ENCODE peak calls at places on chromosomes 13 and 19, in four cellular contexts. G is endothelial cell of umbilical vein, V is upper lobe of left lung, B is astrocyte. A is an unnamed sample. For H3K27me3, the result is how much of the 10 kb centered on the place peaks cover.

GRCh38 chr13:33079960-33080359 is 63.7 kb downstream of the KL start:
- DNase-seq in G (peak), V (no peak), B (no peak), A (no peak)

GRCh38 chr19:38687837-38688378 is 40.5 kb downstream of the ACTN4 start:
- DNase-seq in G (no peak), V (no peak), B (no peak), A (no peak)

GRCh38 chr19:48965806-48966540 is 864 bp downstream of the FTL start:
- DNase-seq in G (peak), V (peak), B (peak), A (peak)

GRCh38 chr19:41351339-41352245 is 2.1 kb downstream of the TGFB1 start:
- DNase-seq in G (peak), V (peak), B (peak), A (peak)

GRCh38 chr13:23378009-23378632 is 55.4 kb downstream of the SACS start:
- DNase-seq in G (peak), V (no peak), B (peak), A (peak)

GRCh38 chr19:58181902-58182576 is 822 bp upstream of the ZNF274 start:
- DNase-seq in G (peak), V (peak), B (no peak), A (no peak)

GRCh38 chr13:98200211-98200878 is 23.3 kb upstream of the RNF113B start:
- DNase-seq in G (no peak), V (no peak), B (no peak), A (no peak)

GRCh38 chr19:17393914-17394313 is at the start of gene CCDC194:
- DNase-seq in G (no peak), V (no peak), B (no peak), A (no peak)

GRCh38 chr13:43057653-43058317 is 34.4 kb downstream of the DNAJC15 start:
- DNase-seq in G (peak), V (no peak), B (peak), A (no peak)

GRCh38 chr19:55408320-55408836 is 790 bp upstream of the UBE2S start:
- DNase-seq in G (no peak), V (no peak), B (no peak), A (no peak)

GRCh38 chr13:98232456-98232855 is 55.4 kb upstream of the RNF113B start:
- DNase-seq in G (no peak), V (no peak), B (peak), A (no peak)

GRCh38 chr13:69418319-69418718 is 689.3 kb upstream of the ATXN8OS start:
- DNase-seq in G (no peak), V (no peak), B (no peak), A (no peak)

GRCh38 chr13:102231486-102231885 is 170.4 kb downstream of the FGF14 start:
- DNase-seq in G (no peak), V (no peak), B (no peak), A (no peak)

GRCh38 chr13:25248071-25248470 is 39.2 kb downstream of the MTMR6 start:
- DNase-seq in G (no peak), V (no peak), B (no peak), A (peak)

GRCh38 chr19:30111456-30111855 is 169.4 kb downstream of the URI1 start:
- DNase-seq in G (no peak), V (no peak), B (no peak), A (no peak)

GRCh38 chr13:80654638-80655249 is 313.8 kb upstream of the SPRY2 start:
- DNase-seq in G (no peak), V (peak), B (no peak), A (peak)

GRCh38 chr13:113776231-113777125 is 17.5 kb downstream of the TMEM255B start:
- DNase-seq in G (no peak), V (no peak), B (no peak), A (no peak)

GRCh38 chr19:10603084-10603872 is 16.2 kb upstream of the AP1M2 start:
- DNase-seq in G (peak), V (peak), B (no peak), A (peak)

GRCh38 chr19:5250127-5250659 is 90.4 kb downstream of the PTPRS start:
- DNase-seq in G (no peak), V (no peak), B (no peak), A (no peak)

GRCh38 chr13:99014391-99014988 is 36.6 kb upstream of the DOCK9 start:
- DNase-seq in G (no peak), V (no peak), B (no peak), A (no peak)

GRCh38 chr13:113802090-113802531 is 43.1 kb downstream of the TMEM255B start:
- DNase-seq in G (no peak), V (no peak), B (peak), A (no peak)

GRCh38 chr13:20231839-20232555 is at the start of gene GJB6:
- DNase-seq in G (no peak), V (no peak), B (no peak), A (no peak)

GRCh38 chr13:25777509-25777908 is 274.3 kb downstream of the SHISA2 start:
- DNase-seq in G (no peak), V (no peak), B (no peak), A (no peak)

GRCh38 chr13:41648314-41648935 is 191.1 kb downstream of the RGCC start:
- DNase-seq in G (peak), V (no peak), B (peak), A (no peak)

GRCh38 chr13:78993792-78994191 is 334.8 kb upstream of the OBI1 start:
- DNase-seq in G (no peak), V (no peak), B (no peak), A (peak)

GRCh38 chr19:41175825-41176734 is 16.9 kb upstream of the CYP2S1 start:
- DNase-seq in G (no peak), V (peak), B (peak), A (no peak)

DNA sequence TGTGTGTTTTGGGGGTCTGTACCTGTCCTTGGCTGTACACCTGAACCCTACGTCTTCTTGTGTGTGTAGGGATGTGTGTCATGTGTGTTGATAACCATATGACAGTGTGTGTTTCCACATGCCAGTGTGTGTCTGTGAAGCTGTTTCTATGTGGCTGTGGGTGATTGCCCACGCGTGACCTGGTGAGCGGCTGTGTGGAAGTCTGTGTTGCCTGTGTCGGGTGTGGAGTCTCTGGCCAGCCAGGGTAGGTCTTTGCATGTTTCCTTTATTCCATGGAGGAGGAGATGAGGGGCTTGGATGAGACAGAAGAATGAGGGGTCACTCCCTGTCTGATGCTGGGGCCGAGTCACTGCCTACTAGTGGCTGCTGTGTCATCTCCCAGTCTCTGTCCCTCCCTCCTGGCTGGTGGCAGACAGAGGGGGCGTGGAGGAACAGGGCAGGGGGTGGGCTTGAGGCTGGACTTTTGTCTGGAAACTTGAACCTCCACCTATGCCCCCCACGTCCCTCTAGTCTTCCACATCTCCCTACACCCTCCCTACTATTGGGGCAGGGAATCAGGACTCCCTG is 2.9 kb upstream of the FOSB start:
- DNase-seq in G (no peak), V (no peak), B (no peak), A (no peak)
- TF ChIP-seq CTCF in G (no peak), V (no peak), B (no peak), A (no peak)

DNA sequence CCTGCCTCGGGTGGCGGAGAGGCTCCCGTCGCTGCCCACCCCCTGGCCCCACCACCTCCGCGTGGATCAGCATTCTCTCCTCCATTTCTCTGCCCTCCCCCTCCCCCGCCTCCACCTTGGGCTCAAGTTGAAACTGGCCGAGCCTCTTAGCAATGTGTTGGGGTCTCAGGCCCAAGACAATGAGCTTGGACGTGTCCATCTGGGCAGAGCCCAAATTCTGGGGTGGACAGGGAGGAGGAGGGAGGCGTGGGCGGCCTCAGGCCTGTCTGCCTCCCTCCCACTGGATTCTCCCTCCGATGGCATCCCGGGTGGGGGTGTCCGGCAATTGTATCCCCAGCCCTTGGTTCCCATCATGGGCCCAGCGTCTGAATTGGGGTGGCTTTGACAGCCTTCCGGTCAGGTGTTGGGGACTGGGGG is 1.2 kb downstream of the CELF5 start:
- DNase-seq in G (no peak), V (no peak), B (no peak), A (no peak)
- H3K27me3 ChIP-seq in G (under half), V (under half), B (under half), A (under half)

GRCh38 chr19:4114181-4114580 is 9.7 kb downstream of the MAP2K2 start:
- DNase-seq in G (no peak), V (no peak), B (no peak), A (no peak)

GRCh38 chr19:4115818-4116385 is 8.0 kb downstream of the MAP2K2 start:
- DNase-seq in G (no peak), V (no peak), B (no peak), A (no peak)

GRCh38 chr19:4112367-4112766 is 11.6 kb downstream of the MAP2K2 start:
- DNase-seq in G (no peak), V (no peak), B (no peak), A (no peak)

GRCh38 chr19:4113398-4114088 is 10.4 kb downstream of the MAP2K2 start:
- DNase-seq in G (no peak), V (no peak), B (no peak), A (no peak)

GRCh38 chr19:4115050-4115817 is 8.7 kb downstream of the MAP2K2 start:
- DNase-seq in G (no peak), V (peak), B (no peak), A (peak)
- TF ChIP-seq CTCF in G (no peak), V (no peak), B (no peak), A (peak)

GRCh38 chr19:53957448-53958167 is 5.1 kb upstream of the CACNG8 start:
- DNase-seq in G (no peak), V (no peak), B (no peak), A (no peak)
- H3K27me3 ChIP-seq in G (under half), V (under half), B (under half), A (under half)

GRCh38 chr19:50147462-50148423 is 15.3 kb downstream of the IZUMO2 start:
- DNase-seq in G (peak), V (peak), B (peak), A (peak)
- TF ChIP-seq CTCF in G (peak), V (peak), B (no peak), A (peak)

GRCh38 chr13:108437496-108437895 is 168.0 kb downstream of the TNFSF13B start:
- DNase-seq in G (no peak), V (no peak), B (peak), A (no peak)
- H3K27me3 ChIP-seq in G (under half), V (under half), B (under half), A (under half)

GRCh38 chr19:50894478-50895356 is 16.5 kb downstream of the KLK4 start:
- DNase-seq in G (no peak), V (no peak), B (no peak), A (peak)

GRCh38 chr19:50891253-50891625 is 18.0 kb downstream of the KLK2 start:
- DNase-seq in G (no peak), V (no peak), B (no peak), A (no peak)

GRCh38 chr19:50896591-50897190 is 14.5 kb downstream of the KLK4 start:
- DNase-seq in G (no peak), V (no peak), B (peak), A (peak)

GRCh38 chr19:50890422-50891252 is 17.4 kb downstream of the KLK2 start:
- DNase-seq in G (no peak), V (no peak), B (peak), A (peak)

DNA sequence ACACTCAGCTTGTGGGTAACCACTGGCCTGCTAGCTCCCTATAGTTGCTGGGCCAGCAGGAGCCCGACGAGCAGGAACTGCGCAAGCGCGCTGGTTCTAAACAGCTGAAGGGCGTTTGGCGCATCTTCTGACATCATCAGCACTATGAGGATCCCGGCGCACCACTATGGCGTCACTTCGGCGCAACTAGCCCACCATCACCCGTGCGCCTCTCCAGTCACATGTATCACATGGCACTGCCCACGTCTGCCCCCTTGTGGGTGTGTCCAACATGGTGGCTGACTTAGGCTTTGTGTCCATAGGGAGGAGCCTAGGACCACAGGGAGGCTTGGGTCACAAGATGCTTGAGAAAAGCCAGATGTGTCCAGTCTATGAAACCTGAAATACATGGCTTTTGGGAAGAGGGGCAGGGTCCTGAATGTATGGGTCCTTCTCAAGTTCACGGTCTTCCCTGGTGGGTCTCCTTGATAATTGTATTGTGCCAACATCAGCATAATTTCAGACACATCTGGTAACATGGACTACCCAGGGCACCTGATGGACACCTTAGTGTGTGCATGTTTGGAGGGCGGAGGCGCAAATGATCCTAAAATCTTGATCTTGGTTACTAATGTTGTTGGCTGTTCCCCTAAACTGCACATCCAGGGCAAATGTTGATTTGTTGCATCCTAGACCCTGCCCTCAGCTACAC is 18.0 kb downstream of the KLK4 start:
- DNase-seq in G (no peak), V (no peak), B (no peak), A (no peak)
- TF ChIP-seq CTCF in G (no peak), V (no peak), B (no peak), A (peak)

GRCh38 chr13:26855921-26856320 is 95.3 kb upstream of the GPR12 start:
- DNase-seq in G (no peak), V (no peak), B (no peak), A (no peak)
- H3K27me3 ChIP-seq in G (under half), V (under half), B (under half), A (under half)